ENCODE peak calls at places on chromosomes 13 and 19, in seven cellular contexts. F, R, D, C, N, G and X are unnamed samples.

GRCh38 chr19:5934002-5934401 is 19.9 kb downstream of the CAPS start:
- DNase-seq in F (no peak), R (no peak), D (no peak), C (no peak), N (no peak), G (no peak), X (no peak)

GRCh38 chr13:39451301-39451700 is 151.7 kb downstream of the LHFPL6 start:
- DNase-seq in F (no peak), R (no peak), D (no peak), C (no peak), N (peak; percentile 46), G (no peak), X (no peak)

GRCh38 chr13:111230385-111230930 is 90.0 kb upstream of the TEX29 start:
- DNase-seq in F (no peak), R (peak; percentile 39), D (no peak), C (no peak), N (no peak), G (no peak), X (no peak)

GRCh38 chr13:23450340-23451046 is 17.0 kb upstream of the SACS start:
- DNase-seq in F (no peak), R (no peak), D (no peak), C (no peak), N (no peak), G (no peak), X (no peak)

GRCh38 chr19:2977001-2977685 is at the start of gene TLE6:
- DNase-seq in F (peak; percentile 98), R (peak; percentile 98), D (peak; percentile 98), C (peak; percentile 99), N (peak; percentile 99), G (peak; percentile 98), X (peak; percentile 97)

GRCh38 chr19:49065905-49066512 is 1.4 kb upstream of the NTF4 start:
- DNase-seq in F (no peak), R (no peak), D (no peak), C (no peak), N (no peak), G (no peak), X (no peak)

GRCh38 chr13:32153056-32153455 is 121.5 kb downstream of the FRY start:
- DNase-seq in F (no peak), R (no peak), D (no peak), C (no peak), N (no peak), G (no peak), X (no peak)

GRCh38 chr19:3357731-3358391 is 8.5 kb upstream of the NFIC start:
- DNase-seq in F (peak; percentile 81), R (no peak), D (no peak), C (no peak), N (no peak), G (no peak), X (no peak)

GRCh38 chr13:97124237-97124636 is 97.9 kb upstream of the MBNL2 start:
- DNase-seq in F (no peak), R (no peak), D (no peak), C (no peak), N (no peak), G (no peak), X (no peak)

GRCh38 chr13:23799945-23800344 is 89.3 kb downstream of the MIPEP start:
- DNase-seq in F (no peak), R (no peak), D (no peak), C (no peak), N (no peak), G (no peak), X (no peak)

GRCh38 chr13:22110368-22110767 is 439.5 kb downstream of the FGF9 start:
- DNase-seq in F (no peak), R (peak; percentile 41), D (no peak), C (peak; percentile 76), N (peak; percentile 79), G (no peak), X (no peak)

GRCh38 chr19:56687036-56687435 is 15.5 kb upstream of the ZNF835 start:
- DNase-seq in F (no peak), R (no peak), D (no peak), C (no peak), N (no peak), G (no peak), X (no peak)

GRCh38 chr13:40664100-40665060 is 2.1 kb downstream of the FOXO1 start:
- DNase-seq in F (peak; percentile 83), R (peak; percentile 96), D (peak; percentile 90), C (peak; percentile 79), N (peak; percentile 80), G (peak; percentile 92), X (peak; percentile 82)

GRCh38 chr19:46133101-46133627 is 8.7 kb upstream of the IGFL3 start:
- DNase-seq in F (no peak), R (no peak), D (no peak), C (peak; percentile 21), N (peak; percentile 27), G (no peak), X (no peak)

GRCh38 chr13:25249001-25249543 is 38.2 kb downstream of the MTMR6 start:
- DNase-seq in F (no peak), R (no peak), D (no peak), C (no peak), N (peak; percentile 29), G (no peak), X (no peak)

GRCh38 chr13:30323524-30323923 is 16.2 kb upstream of the KATNAL1 start:
- DNase-seq in F (no peak), R (no peak), D (no peak), C (no peak), N (no peak), G (no peak), X (no peak)

GRCh38 chr19:31639306-31639705 is 290.1 kb upstream of the TSHZ3 start:
- DNase-seq in F (no peak), R (no peak), D (no peak), C (no peak), N (no peak), G (no peak), X (no peak)

GRCh38 chr19:48695743-48696352 is at the start of gene FUT2:
- DNase-seq in F (no peak), R (no peak), D (no peak), C (peak; percentile 79), N (no peak), G (no peak), X (no peak)

GRCh38 chr19:46218160-46218559 is 11.4 kb upstream of the IGFL1 start:
- DNase-seq in F (no peak), R (no peak), D (no peak), C (peak; percentile 24), N (peak; percentile 57), G (no peak), X (no peak)

GRCh38 chr13:113137656-113138292 is 15.2 kb downstream of the F10 start:
- DNase-seq in F (no peak), R (no peak), D (no peak), C (no peak), N (no peak), G (no peak), X (peak; percentile 35)

GRCh38 chr13:21013682-21014038 is 47.7 kb downstream of the LATS2 start:
- DNase-seq in F (no peak), R (no peak), D (no peak), C (no peak), N (no peak), G (peak; percentile 9), X (no peak)
- H3K4me1 ChIP-seq in F (peaks cover 81% of the 10 kb centered on the region), R (peaks cover 83% of the 10 kb centered on the region), D (peaks cover 43% of the 10 kb centered on the region), C (peaks cover 52% of the 10 kb centered on the region), N (peaks cover 53% of the 10 kb centered on the region), G (no peaks in the 10 kb centered on the region), X (peaks cover 23% of the 10 kb centered on the region)

GRCh38 chr13:75762066-75762937 is 126.2 kb downstream of the LMO7 start:
- DNase-seq in F (no peak), R (no peak), D (no peak), C (no peak), N (no peak), G (no peak), X (no peak)
- TF ChIP-seq POLR2A in F (no peak), R (no peak), D (no peak), C (peak; percentile 57), N (no peak), G (no peak), X (no peak)

GRCh38 chr19:28444371-28444770 is 768.6 kb downstream of the UQCRFS1 start:
- DNase-seq in F (no peak), R (no peak), D (no peak), C (no peak), N (no peak), G (no peak), X (no peak)

GRCh38 chr19:28446511-28446910 is 766.4 kb downstream of the UQCRFS1 start:
- DNase-seq in F (no peak), R (no peak), D (no peak), C (no peak), N (no peak), G (no peak), X (no peak)

GRCh38 chr19:28437390-28438346 is 775.3 kb downstream of the UQCRFS1 start:
- DNase-seq in F (no peak), R (no peak), D (no peak), C (no peak), N (no peak), G (no peak), X (no peak)

GRCh38 chr19:28445826-28446225 is 767.1 kb downstream of the UQCRFS1 start:
- DNase-seq in F (no peak), R (no peak), D (no peak), C (no peak), N (no peak), G (no peak), X (no peak)

DNA sequence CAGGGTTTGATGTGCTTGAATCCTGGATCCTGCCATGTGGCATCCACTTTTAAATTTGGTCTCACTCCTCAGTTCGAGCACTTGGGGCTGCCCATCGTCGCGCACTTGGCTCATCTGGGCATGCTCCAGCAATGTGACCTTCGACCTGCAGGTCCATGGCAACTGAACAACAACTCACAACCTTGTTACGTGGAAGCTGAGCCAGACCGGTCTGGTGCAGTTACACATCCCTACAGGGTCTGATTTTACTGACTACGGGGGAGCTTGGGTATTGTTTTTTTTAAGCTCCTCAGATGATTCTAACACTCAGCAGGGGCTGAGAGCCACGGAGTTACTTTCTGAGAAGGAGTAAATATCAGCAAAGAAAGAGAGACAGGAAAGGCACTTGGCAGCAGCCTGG is 769.6 kb downstream of the UQCRFS1 start:
- DNase-seq in F (no peak), R (no peak), D (no peak), C (no peak), N (no peak), G (no peak), X (no peak)
- H3K4me1 ChIP-seq in F (no peaks in the 10 kb centered on the region), R (no peaks in the 10 kb centered on the region), D (no peaks in the 10 kb centered on the region), C (no peaks in the 10 kb centered on the region), N (no peaks in the 10 kb centered on the region), G (no peaks in the 10 kb centered on the region), X (no peaks in the 10 kb centered on the region)

GRCh38 chr19:1942934-1943555 is 2.1 kb downstream of the CSNK1G2 start:
- DNase-seq in F (no peak), R (no peak), D (no peak), C (no peak), N (no peak), G (no peak), X (no peak)

GRCh38 chr19:1941146-1942077 is at the start of gene CSNK1G2:
- DNase-seq in F (no peak), R (no peak), D (no peak), C (peak; percentile 37), N (no peak), G (no peak), X (no peak)

GRCh38 chr19:1943661-1944087 is 2.7 kb downstream of the CSNK1G2 start:
- DNase-seq in F (peak; percentile 60), R (peak; percentile 84), D (no peak), C (no peak), N (no peak), G (no peak), X (no peak)

GRCh38 chr19:1944088-1944915 is 3.3 kb downstream of the CSNK1G2 start:
- DNase-seq in F (peak; percentile 64), R (peak; percentile 74), D (no peak), C (no peak), N (no peak), G (no peak), X (no peak)

GRCh38 chr19:1942078-1942933 is 1.3 kb downstream of the CSNK1G2 start:
- DNase-seq in F (peak; percentile 88), R (peak; percentile 91), D (peak; percentile 71), C (peak; percentile 80), N (peak; percentile 86), G (peak; percentile 79), X (peak; percentile 90)
- TF ChIP-seq POLR2A in F (no peak), R (peak; percentile 36), D (no peak), C (peak; percentile 59), N (no peak), G (peak; percentile 30), X (no peak)